ENCODE peak calls at places on chromosome 22, in seven cellular contexts. I is activated CD4-positive, alpha-beta T cell treated with anti-CD3 and anti-CD28 coated beads for 24 hours; W is uterus; J is dermis blood vessel endothelial cell; Q is chondrocyte; X is tibial artery; R is nephron progenitor cell. U is an unnamed sample.

GRCh38 chr22:49011769-49012598 is 815.7 kb downstream of the BRD1 start:
- DNase-seq in I (no peak), W (no peak), J (no peak), Q (no peak), X (peak), R (no peak), U (no peak)

GRCh38 chr22:23763579-23764331 is 965 bp downstream of the C22orf15 start:
- DNase-seq in I (peak), W (no peak), J (no peak), Q (no peak), X (no peak), R (peak), U (no peak)

GRCh38 chr22:43381693-43382092 is 30.1 kb upstream of the MPPED1 start:
- DNase-seq in I (no peak), W (no peak), J (peak), Q (no peak), X (no peak), R (no peak), U (no peak)

GRCh38 chr22:47304191-47304831 is 541.9 kb downstream of the TBC1D22A start:
- DNase-seq in I (no peak), W (no peak), J (no peak), Q (no peak), X (no peak), R (no peak), U (no peak)

GRCh38 chr22:27876684-27877083 is 42.4 kb downstream of the PITPNB start:
- DNase-seq in I (no peak), W (no peak), J (no peak), Q (no peak), X (no peak), R (no peak), U (no peak)

GRCh38 chr22:24496661-24497060 is 1.5 kb downstream of the UPB1 start:
- DNase-seq in I (no peak), W (no peak), J (no peak), Q (no peak), X (no peak), R (no peak), U (no peak)

GRCh38 chr22:19287076-19287724 is 4.3 kb downstream of the CLTCL1 start:
- DNase-seq in I (no peak), W (no peak), J (no peak), Q (no peak), X (no peak), R (no peak), U (peak)

GRCh38 chr22:43142881-43143562 is at the start of gene MCAT:
- DNase-seq in I (peak), W (peak), J (peak), Q (no peak), X (peak), R (peak), U (no peak)

GRCh38 chr22:42304021-42304790 is 33.8 kb upstream of the TCF20 start:
- DNase-seq in I (no peak), W (no peak), J (no peak), Q (no peak), X (no peak), R (peak), U (no peak)

GRCh38 chr22:39349967-39350802 is at the start of gene SYNGR1:
- DNase-seq in I (no peak), W (no peak), J (no peak), Q (no peak), X (no peak), R (peak), U (no peak)

U was measured in epithelial cell of prostate.